ENCODE peak calls at places on chromosomes 11 and 22, in six cellular contexts. One of them, this sample, is unnamed.

GRCh38 chr11:93529707-93530467 is 13.3 kb downstream of the SMCO4 start:
- DNase-seq in PC-3: no peak
- DNase-seq in lower lobe of right lung: peak; percentile 66
- DNase-seq in CD8-positive, alpha-beta memory T cell: no peak
- DNase-seq in CD8-positive, alpha-beta T cell: no peak
- DNase-seq in fibroblast of pulmonary artery: no peak
- DNase-seq in this sample: no peak

GRCh38 chr11:123519055-123519796 is 89.2 kb downstream of the GRAMD1B start:
- DNase-seq in CD8-positive, alpha-beta memory T cell: no peak
- DNase-seq in PC-3: peak; percentile 81
- DNase-seq in lower lobe of right lung: no peak
- DNase-seq in fibroblast of pulmonary artery: peak; percentile 30
- DNase-seq in CD8-positive, alpha-beta T cell: no peak
- DNase-seq in this sample: no peak

GRCh38 chr22:17978027-17978426 is 46.3 kb downstream of the MICAL3 start:
- DNase-seq in lower lobe of right lung: no peak
- DNase-seq in fibroblast of pulmonary artery: no peak
- DNase-seq in CD8-positive, alpha-beta memory T cell: no peak
- DNase-seq in CD8-positive, alpha-beta T cell: no peak
- DNase-seq in PC-3: no peak
- DNase-seq in this sample: no peak

GRCh38 chr11:123137496-123138270 is 57.4 kb downstream of the CLMP start:
- DNase-seq in PC-3: no peak
- DNase-seq in CD8-positive, alpha-beta memory T cell: no peak
- DNase-seq in fibroblast of pulmonary artery: peak; percentile 80
- DNase-seq in lower lobe of right lung: peak; percentile 74
- DNase-seq in CD8-positive, alpha-beta T cell: no peak
- DNase-seq in this sample: peak; percentile 58

GRCh38 chr22:22044153-22044552 is 61.6 kb upstream of the TOP3B start:
- DNase-seq in lower lobe of right lung: no peak
- DNase-seq in CD8-positive, alpha-beta memory T cell: no peak
- DNase-seq in PC-3: no peak
- DNase-seq in CD8-positive, alpha-beta T cell: no peak
- DNase-seq in fibroblast of pulmonary artery: no peak
- DNase-seq in this sample: no peak

GRCh38 chr11:106086850-106087249 is 9.4 kb downstream of the AASDHPPT start:
- DNase-seq in CD8-positive, alpha-beta memory T cell: no peak
- DNase-seq in CD8-positive, alpha-beta T cell: no peak
- DNase-seq in PC-3: no peak
- DNase-seq in fibroblast of pulmonary artery: no peak
- DNase-seq in lower lobe of right lung: no peak
- DNase-seq in this sample: no peak

GRCh38 chr11:73285721-73286120 is 13.6 kb downstream of the P2RY6 start:
- DNase-seq in CD8-positive, alpha-beta T cell: no peak
- DNase-seq in CD8-positive, alpha-beta memory T cell: no peak
- DNase-seq in fibroblast of pulmonary artery: no peak
- DNase-seq in lower lobe of right lung: no peak
- DNase-seq in PC-3: no peak
- DNase-seq in this sample: no peak

GRCh38 chr11:43316451-43316850 is 4.7 kb downstream of the API5 start:
- DNase-seq in fibroblast of pulmonary artery: no peak
- DNase-seq in CD8-positive, alpha-beta T cell: no peak
- DNase-seq in PC-3: peak; percentile 20
- DNase-seq in lower lobe of right lung: no peak
- DNase-seq in CD8-positive, alpha-beta memory T cell: no peak
- DNase-seq in this sample: peak; percentile 72

GRCh38 chr11:43503417-43503816 is 144.7 kb downstream of the TTC17 start:
- DNase-seq in lower lobe of right lung: no peak
- DNase-seq in CD8-positive, alpha-beta memory T cell: no peak
- DNase-seq in fibroblast of pulmonary artery: peak; percentile 15
- DNase-seq in PC-3: peak; percentile 30
- DNase-seq in CD8-positive, alpha-beta T cell: no peak
- DNase-seq in this sample: no peak

GRCh38 chr22:17842386-17842785 is 68.1 kb upstream of the BID start:
- DNase-seq in CD8-positive, alpha-beta T cell: peak; percentile 21
- DNase-seq in CD8-positive, alpha-beta memory T cell: peak; percentile 34
- DNase-seq in PC-3: no peak
- DNase-seq in lower lobe of right lung: no peak
- DNase-seq in fibroblast of pulmonary artery: no peak
- DNase-seq in this sample: no peak

GRCh38 chr11:78469905-78470304 is 52.3 kb upstream of the GAB2 start:
- DNase-seq in CD8-positive, alpha-beta T cell: no peak
- DNase-seq in lower lobe of right lung: no peak
- DNase-seq in fibroblast of pulmonary artery: peak; percentile 13
- DNase-seq in CD8-positive, alpha-beta memory T cell: no peak
- DNase-seq in PC-3: no peak
- DNase-seq in this sample: no peak

GRCh38 chr11:11789735-11790369 is 51.9 kb upstream of the USP47 start:
- DNase-seq in fibroblast of pulmonary artery: peak; percentile 47
- DNase-seq in CD8-positive, alpha-beta memory T cell: no peak
- DNase-seq in CD8-positive, alpha-beta T cell: no peak
- DNase-seq in PC-3: peak; percentile 44
- DNase-seq in lower lobe of right lung: no peak
- DNase-seq in this sample: peak; percentile 15

GRCh38 chr22:26561756-26562417 is 28.0 kb downstream of the TPST2 start:
- DNase-seq in PC-3: no peak
- DNase-seq in fibroblast of pulmonary artery: no peak
- DNase-seq in lower lobe of right lung: no peak
- DNase-seq in CD8-positive, alpha-beta T cell: no peak
- DNase-seq in CD8-positive, alpha-beta memory T cell: no peak
- DNase-seq in this sample: no peak

GRCh38 chr22:46245515-46245914 is 4.6 kb downstream of the CDPF1 start:
- DNase-seq in CD8-positive, alpha-beta T cell: no peak
- DNase-seq in PC-3: no peak
- DNase-seq in CD8-positive, alpha-beta memory T cell: no peak
- DNase-seq in fibroblast of pulmonary artery: peak; percentile 18
- DNase-seq in lower lobe of right lung: no peak
- DNase-seq in this sample: no peak

GRCh38 chr11:44621784-44622183 is 56.3 kb downstream of the CD82 start:
- DNase-seq in CD8-positive, alpha-beta memory T cell: no peak
- DNase-seq in fibroblast of pulmonary artery: no peak
- DNase-seq in lower lobe of right lung: no peak
- DNase-seq in CD8-positive, alpha-beta T cell: no peak
- DNase-seq in PC-3: no peak
- DNase-seq in this sample: no peak

GRCh38 chr22:16609548-16610261 is 17.1 kb upstream of the CCT8L2 start:
- DNase-seq in CD8-positive, alpha-beta T cell: no peak
- DNase-seq in CD8-positive, alpha-beta memory T cell: no peak
- DNase-seq in lower lobe of right lung: no peak
- DNase-seq in PC-3: no peak
- DNase-seq in fibroblast of pulmonary artery: no peak
- DNase-seq in this sample: no peak

GRCh38 chr11:995752-996420 is 40.6 kb downstream of the MUC6 start:
- DNase-seq in lower lobe of right lung: no peak
- DNase-seq in PC-3: no peak
- DNase-seq in CD8-positive, alpha-beta T cell: no peak
- DNase-seq in CD8-positive, alpha-beta memory T cell: no peak
- DNase-seq in fibroblast of pulmonary artery: peak; percentile 24
- DNase-seq in this sample: peak; percentile 76

GRCh38 chr11:72454791-72455190 is 20.5 kb upstream of the CLPB start:
- DNase-seq in CD8-positive, alpha-beta memory T cell: no peak
- DNase-seq in fibroblast of pulmonary artery: no peak
- DNase-seq in PC-3: no peak
- DNase-seq in lower lobe of right lung: no peak
- DNase-seq in CD8-positive, alpha-beta T cell: no peak
- DNase-seq in this sample: no peak

GRCh38 chr22:46033256-46034200 is 56.6 kb upstream of the WNT7B start:
- DNase-seq in CD8-positive, alpha-beta memory T cell: no peak
- DNase-seq in PC-3: no peak
- DNase-seq in fibroblast of pulmonary artery: no peak
- DNase-seq in lower lobe of right lung: no peak
- DNase-seq in CD8-positive, alpha-beta T cell: no peak
- DNase-seq in this sample: no peak

GRCh38 chr11:35540526-35540925 is 15.1 kb upstream of the PAMR1 start:
- DNase-seq in CD8-positive, alpha-beta T cell: no peak
- DNase-seq in CD8-positive, alpha-beta memory T cell: no peak
- DNase-seq in lower lobe of right lung: no peak
- DNase-seq in PC-3: no peak
- DNase-seq in fibroblast of pulmonary artery: peak; percentile 45
- DNase-seq in this sample: no peak

GRCh38 chr11:108405706-108406105 is 61.6 kb downstream of the C11orf65 start:
- DNase-seq in PC-3: peak; percentile 32
- DNase-seq in lower lobe of right lung: no peak
- DNase-seq in CD8-positive, alpha-beta memory T cell: no peak
- DNase-seq in CD8-positive, alpha-beta T cell: no peak
- DNase-seq in fibroblast of pulmonary artery: no peak
- DNase-seq in this sample: no peak

GRCh38 chr22:41664951-41665350 is 23.7 kb downstream of the SNU13 start:
- DNase-seq in CD8-positive, alpha-beta T cell: no peak
- DNase-seq in lower lobe of right lung: no peak
- DNase-seq in PC-3: no peak
- DNase-seq in CD8-positive, alpha-beta memory T cell: no peak
- DNase-seq in fibroblast of pulmonary artery: no peak
- DNase-seq in this sample: no peak

GRCh38 chr11:108617055-108617454 is 23.5 kb upstream of the EXPH5 start:
- DNase-seq in PC-3: no peak
- DNase-seq in fibroblast of pulmonary artery: no peak
- DNase-seq in lower lobe of right lung: no peak
- DNase-seq in CD8-positive, alpha-beta memory T cell: no peak
- DNase-seq in CD8-positive, alpha-beta T cell: no peak
- DNase-seq in this sample: no peak

GRCh38 chr22:39488563-39489083 is 13.5 kb upstream of the MIEF1 start:
- DNase-seq in CD8-positive, alpha-beta T cell: no peak
- DNase-seq in fibroblast of pulmonary artery: no peak
- DNase-seq in CD8-positive, alpha-beta memory T cell: no peak
- DNase-seq in PC-3: no peak
- DNase-seq in lower lobe of right lung: no peak
- DNase-seq in this sample: no peak

GRCh38 chr11:108697872-108698473 is 33.1 kb downstream of the DDX10 start:
- DNase-seq in CD8-positive, alpha-beta memory T cell: no peak
- DNase-seq in lower lobe of right lung: no peak
- DNase-seq in fibroblast of pulmonary artery: peak; percentile 89
- DNase-seq in PC-3: peak; percentile 79
- DNase-seq in CD8-positive, alpha-beta T cell: no peak
- DNase-seq in this sample: peak; percentile 79

GRCh38 chr11:128422576-128423370 is 164.6 kb downstream of the ETS1 start:
- DNase-seq in PC-3: no peak
- DNase-seq in CD8-positive, alpha-beta memory T cell: peak; percentile 75
- DNase-seq in fibroblast of pulmonary artery: no peak
- DNase-seq in CD8-positive, alpha-beta T cell: peak; percentile 70
- DNase-seq in lower lobe of right lung: peak; percentile 47
- DNase-seq in this sample: peak; percentile 29

GRCh38 chr11:1155274-1155693 is 2.5 kb upstream of the MUC5AC start:
- DNase-seq in CD8-positive, alpha-beta memory T cell: no peak
- DNase-seq in fibroblast of pulmonary artery: no peak
- DNase-seq in CD8-positive, alpha-beta T cell: no peak
- DNase-seq in PC-3: peak; percentile 31
- DNase-seq in lower lobe of right lung: no peak
- DNase-seq in this sample: no peak

GRCh38 chr22:36386900-36387663 is 685 bp downstream of the MYH9 start:
- DNase-seq in PC-3: no peak
- DNase-seq in CD8-positive, alpha-beta T cell: peak; percentile 48
- DNase-seq in fibroblast of pulmonary artery: no peak
- DNase-seq in CD8-positive, alpha-beta memory T cell: no peak
- DNase-seq in lower lobe of right lung: peak; percentile 92
- DNase-seq in this sample: peak; percentile 78

GRCh38 chr11:66789097-66789890 is 53.9 kb upstream of the RCE1 start:
- DNase-seq in PC-3: peak; percentile 96
- DNase-seq in CD8-positive, alpha-beta T cell: no peak
- DNase-seq in lower lobe of right lung: no peak
- DNase-seq in CD8-positive, alpha-beta memory T cell: no peak
- DNase-seq in fibroblast of pulmonary artery: no peak
- DNase-seq in this sample: no peak

GRCh38 chr11:5521540-5521939 is 5.0 kb upstream of the UBQLNL start:
- DNase-seq in CD8-positive, alpha-beta memory T cell: no peak
- DNase-seq in fibroblast of pulmonary artery: no peak
- DNase-seq in lower lobe of right lung: no peak
- DNase-seq in CD8-positive, alpha-beta T cell: no peak
- DNase-seq in PC-3: peak; percentile 10
- DNase-seq in this sample: no peak

GRCh38 chr22:42947211-42947990 is 67.5 kb downstream of the PACSIN2 start:
- DNase-seq in lower lobe of right lung: no peak
- DNase-seq in CD8-positive, alpha-beta T cell: no peak
- DNase-seq in fibroblast of pulmonary artery: no peak
- DNase-seq in PC-3: peak; percentile 72
- DNase-seq in CD8-positive, alpha-beta memory T cell: no peak
- DNase-seq in this sample: no peak

DNA sequence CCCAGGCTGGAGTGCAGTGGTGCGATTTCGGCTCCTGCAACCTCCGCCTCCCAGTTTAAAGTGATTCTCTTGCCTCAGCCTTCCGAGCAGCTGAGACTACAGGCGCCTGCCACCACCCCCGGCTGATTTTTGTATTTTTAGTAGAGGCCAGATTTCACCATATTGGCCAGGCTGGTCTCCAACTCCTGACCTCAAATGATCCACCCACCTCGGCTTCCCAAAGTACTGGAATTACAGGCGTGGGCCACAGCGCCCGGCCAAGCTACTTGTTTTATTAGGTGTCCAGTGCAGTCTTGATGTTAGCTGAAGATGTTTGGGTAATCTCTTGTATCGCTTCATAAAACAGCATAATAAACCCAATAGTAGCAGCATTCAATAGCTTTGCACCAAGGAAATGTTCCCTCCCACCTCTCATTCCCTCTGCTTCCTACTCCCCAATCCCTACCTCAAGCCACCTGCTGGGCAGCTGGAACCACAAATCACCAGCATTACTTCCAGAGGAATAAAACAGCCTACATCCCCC is 11.1 kb upstream of the GRIK4 start:
- DNase-seq in fibroblast of pulmonary artery: no peak
- DNase-seq in CD8-positive, alpha-beta memory T cell: no peak
- DNase-seq in PC-3: peak; percentile 32
- DNase-seq in CD8-positive, alpha-beta T cell: no peak
- DNase-seq in lower lobe of right lung: no peak
- DNase-seq in this sample: no peak
- H3K4me3 ChIP-seq in fibroblast of pulmonary artery: no peak overlapping the region
- H3K4me3 ChIP-seq in CD8-positive, alpha-beta memory T cell: no peak overlapping the region
- H3K4me3 ChIP-seq in PC-3: no peak overlapping the region
- H3K4me3 ChIP-seq in CD8-positive, alpha-beta T cell: no peak overlapping the region
- H3K4me3 ChIP-seq in lower lobe of right lung: no peak overlapping the region
- H3K4me3 ChIP-seq in this sample: no peak overlapping the region

GRCh38 chr11:13160745-13161144 is 116.8 kb upstream of the BMAL1 start:
- DNase-seq in CD8-positive, alpha-beta T cell: no peak
- DNase-seq in PC-3: no peak
- DNase-seq in fibroblast of pulmonary artery: no peak
- DNase-seq in CD8-positive, alpha-beta memory T cell: no peak
- DNase-seq in lower lobe of right lung: no peak
- DNase-seq in this sample: peak; percentile 18
- H3K4me3 ChIP-seq in CD8-positive, alpha-beta T cell: no peak overlapping the region
- H3K4me3 ChIP-seq in PC-3: no peak overlapping the region
- H3K4me3 ChIP-seq in fibroblast of pulmonary artery: no peak overlapping the region
- H3K4me3 ChIP-seq in CD8-positive, alpha-beta memory T cell: no peak overlapping the region
- H3K4me3 ChIP-seq in lower lobe of right lung: no peak overlapping the region
- H3K4me3 ChIP-seq in this sample: no peak overlapping the region

GRCh38 chr11:126059238-126059761 is 3.4 kb downstream of the CDON start:
- DNase-seq in lower lobe of right lung: no peak
- DNase-seq in CD8-positive, alpha-beta memory T cell: no peak
- DNase-seq in fibroblast of pulmonary artery: no peak
- DNase-seq in PC-3: no peak
- DNase-seq in CD8-positive, alpha-beta T cell: no peak
- DNase-seq in this sample: no peak
- H3K4me3 ChIP-seq in lower lobe of right lung: no peak overlapping the region
- H3K4me3 ChIP-seq in CD8-positive, alpha-beta memory T cell: no peak overlapping the region
- H3K4me3 ChIP-seq in fibroblast of pulmonary artery: no peak overlapping the region
- H3K4me3 ChIP-seq in PC-3: no peak overlapping the region
- H3K4me3 ChIP-seq in CD8-positive, alpha-beta T cell: no peak overlapping the region
- H3K4me3 ChIP-seq in this sample: no peak overlapping the region

GRCh38 chr11:27717801-27718229 is 17.6 kb upstream of the BDNF start:
- DNase-seq in PC-3: no peak
- DNase-seq in lower lobe of right lung: no peak
- DNase-seq in fibroblast of pulmonary artery: peak; percentile 19
- DNase-seq in CD8-positive, alpha-beta memory T cell: no peak
- DNase-seq in CD8-positive, alpha-beta T cell: no peak
- DNase-seq in this sample: no peak
- H3K4me3 ChIP-seq in PC-3: peak overlapping the region; percentile 97
- H3K4me3 ChIP-seq in lower lobe of right lung: no peak overlapping the region
- H3K4me3 ChIP-seq in fibroblast of pulmonary artery: peak overlapping the region; percentile 71
- H3K4me3 ChIP-seq in CD8-positive, alpha-beta memory T cell: no peak overlapping the region
- H3K4me3 ChIP-seq in CD8-positive, alpha-beta T cell: no peak overlapping the region
- H3K4me3 ChIP-seq in this sample: no peak overlapping the region

GRCh38 chr11:46560300-46561025 is 33.4 kb downstream of the AMBRA1 start:
- DNase-seq in PC-3: no peak
- DNase-seq in CD8-positive, alpha-beta memory T cell: no peak
- DNase-seq in fibroblast of pulmonary artery: peak; percentile 50
- DNase-seq in lower lobe of right lung: no peak
- DNase-seq in CD8-positive, alpha-beta T cell: no peak
- DNase-seq in this sample: peak; percentile 64
- H3K4me3 ChIP-seq in PC-3: no peak overlapping the region
- H3K4me3 ChIP-seq in CD8-positive, alpha-beta memory T cell: peak overlapping the region; percentile 72
- H3K4me3 ChIP-seq in fibroblast of pulmonary artery: peak overlapping the region; percentile 54
- H3K4me3 ChIP-seq in lower lobe of right lung: peak overlapping the region; percentile 45
- H3K4me3 ChIP-seq in CD8-positive, alpha-beta T cell: peak overlapping the region; percentile 36
- H3K4me3 ChIP-seq in this sample: peak overlapping the region; percentile 57

This sample was measured in GM12865.